ENCODE peak calls at places on chromosomes 2 and 18, in six cellular contexts. V is H1, I is mesenchymal stem cell, X is H9, G is IMR-90, P is neuronal stem cell. E is an unnamed sample.

GRCh38 chr2:206693399-206694137 is 24.6 kb downstream of the DYTN start:
- DNase-seq in V (peak; percentile 50), I (peak; percentile 69), X (peak; percentile 36), G (peak; percentile 69), P (peak; percentile 73), E (peak; percentile 82)

GRCh38 chr18:56146565-56146964 is 491.8 kb downstream of the TXNL1 start:
- DNase-seq in V (no peak), I (no peak), X (no peak), G (peak; percentile 58), P (no peak), E (no peak)

GRCh38 chr2:211449819-211450218 is 893.4 kb downstream of the CPS1 start:
- DNase-seq in V (no peak), I (no peak), X (no peak), G (no peak), P (no peak), E (no peak)

GRCh38 chr2:54634564-54635511 is 88.6 kb upstream of the EML6 start:
- DNase-seq in V (no peak), I (peak; percentile 88), X (no peak), G (peak; percentile 84), P (no peak), E (peak; percentile 63)

GRCh38 chr2:11417946-11418585 is 47.9 kb downstream of the E2F6 start:
- DNase-seq in V (no peak), I (no peak), X (no peak), G (no peak), P (no peak), E (peak; percentile 49)

GRCh38 chr2:28004086-28004485 is 113.6 kb downstream of the BABAM2 start:
- DNase-seq in V (no peak), I (peak; percentile 74), X (no peak), G (peak; percentile 96), P (no peak), E (no peak)

GRCh38 chr2:122193622-122194021 is 438.2 kb downstream of the TSN start:
- DNase-seq in V (no peak), I (no peak), X (no peak), G (peak; percentile 9), P (no peak), E (no peak)

GRCh38 chr2:84959494-84960156 is 11.3 kb upstream of the KCMF1 start:
- DNase-seq in V (peak; percentile 66), I (no peak), X (peak; percentile 88), G (peak; percentile 64), P (no peak), E (peak; percentile 83)

GRCh38 chr2:23694058-23695045 is 232.6 kb downstream of the ATAD2B start:
- DNase-seq in V (no peak), I (no peak), X (no peak), G (no peak), P (no peak), E (no peak)

GRCh38 chr2:15142069-15142689 is 419.0 kb downstream of the NBAS start:
- DNase-seq in V (no peak), I (peak; percentile 6), X (no peak), G (peak; percentile 8), P (no peak), E (peak; percentile 90)

GRCh38 chr2:153487993-153488562 is 9.5 kb upstream of the RPRM start:
- DNase-seq in V (no peak), I (no peak), X (no peak), G (no peak), P (no peak), E (no peak)
- H3K23ac ChIP-seq in V (no peak overlapping the region), I (no peak overlapping the region), X (no peak overlapping the region), G (no peak overlapping the region), P (no peak overlapping the region), E (no peak overlapping the region)

GRCh38 chr2:49033394-49033793 is 120.9 kb downstream of the FSHR start:
- DNase-seq in V (no peak), I (no peak), X (no peak), G (no peak), P (no peak), E (no peak)
- H3K23ac ChIP-seq in V (no peak overlapping the region), I (no peak overlapping the region), X (no peak overlapping the region), G (no peak overlapping the region), P (no peak overlapping the region), E (no peak overlapping the region)

GRCh38 chr2:173773076-173773475 is 192.1 kb downstream of the SP3 start:
- DNase-seq in V (peak; percentile 11), I (no peak), X (no peak), G (no peak), P (no peak), E (no peak)

GRCh38 chr2:173770936-173771678 is 194.1 kb downstream of the SP3 start:
- DNase-seq in V (peak; percentile 38), I (no peak), X (no peak), G (no peak), P (no peak), E (no peak)

GRCh38 chr2:173772205-173772604 is 193.0 kb downstream of the SP3 start:
- DNase-seq in V (no peak), I (no peak), X (no peak), G (no peak), P (no peak), E (no peak)

DNA sequence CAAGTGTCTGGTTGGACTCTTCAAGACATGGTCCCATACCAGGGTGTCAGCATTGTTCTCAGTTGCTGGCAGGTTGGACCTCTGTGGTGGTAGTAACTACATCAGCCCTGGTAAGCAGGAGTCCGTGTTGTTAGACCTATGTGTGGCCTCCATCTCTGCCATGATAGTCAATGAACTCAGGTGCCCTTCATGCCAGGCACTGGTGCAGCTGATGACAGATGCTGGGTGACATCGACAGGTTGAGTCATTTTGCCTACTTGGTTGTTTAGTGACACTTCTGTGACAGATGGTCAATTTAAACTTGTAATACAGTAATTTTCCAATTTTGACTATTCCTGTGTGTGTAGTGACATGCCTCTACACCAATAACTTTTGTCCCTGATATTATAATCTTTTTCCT is 189.7 kb downstream of the SP3 start:
- DNase-seq in V (peak; percentile 16), I (no peak), X (no peak), G (no peak), P (no peak), E (no peak)
- H3K23ac ChIP-seq in V (no peak overlapping the region), I (no peak overlapping the region), X (no peak overlapping the region), G (no peak overlapping the region), P (no peak overlapping the region), E (no peak overlapping the region)

GRCh38 chr2:140744379-140744778 is 1386.4 kb downstream of the LRP1B start:
- DNase-seq in V (no peak), I (no peak), X (no peak), G (no peak), P (no peak), E (no peak)

GRCh38 chr2:140747665-140748064 is 1383.2 kb downstream of the LRP1B start:
- DNase-seq in V (no peak), I (no peak), X (no peak), G (no peak), P (no peak), E (no peak)

GRCh38 chr2:140747097-140747496 is 1383.7 kb downstream of the LRP1B start:
- DNase-seq in V (no peak), I (no peak), X (no peak), G (no peak), P (no peak), E (peak; percentile 87)
- H3K23ac ChIP-seq in V (no peak overlapping the region), I (no peak overlapping the region), X (no peak overlapping the region), G (no peak overlapping the region), P (no peak overlapping the region), E (no peak overlapping the region)

GRCh38 chr18:78765637-78766281 is 213.9 kb upstream of the SALL3 start:
- DNase-seq in V (no peak), I (no peak), X (no peak), G (no peak), P (no peak), E (no peak)

GRCh38 chr18:78766651-78767533 is 212.7 kb upstream of the SALL3 start:
- DNase-seq in V (no peak), I (no peak), X (no peak), G (no peak), P (no peak), E (no peak)

GRCh38 chr18:78768221-78768620 is 211.4 kb upstream of the SALL3 start:
- DNase-seq in V (no peak), I (no peak), X (no peak), G (no peak), P (no peak), E (no peak)

GRCh38 chr18:78768655-78769501 is 210.7 kb upstream of the SALL3 start:
- DNase-seq in V (no peak), I (no peak), X (no peak), G (no peak), P (no peak), E (no peak)

DNA sequence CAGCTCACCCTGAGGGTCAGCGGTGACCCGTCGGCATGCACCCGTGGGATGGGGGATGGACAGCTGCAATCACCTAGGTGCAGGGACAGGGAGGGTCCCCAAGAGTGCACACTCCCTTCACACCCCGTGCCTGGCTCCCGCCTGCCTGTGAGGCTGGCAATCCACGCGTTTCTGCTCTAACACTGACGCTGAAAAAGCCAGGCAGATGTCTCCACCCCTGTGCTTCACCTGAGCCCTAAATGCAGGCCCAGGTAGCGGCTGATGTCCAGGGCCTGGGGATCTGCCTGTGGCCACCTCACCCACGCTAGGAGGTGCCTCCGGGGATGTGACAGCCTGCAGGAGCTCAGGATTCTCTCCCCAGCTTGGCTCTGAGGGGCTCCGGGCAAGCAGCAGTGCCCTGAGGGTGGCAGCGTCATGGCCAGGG is 212.0 kb upstream of the SALL3 start:
- DNase-seq in V (no peak), I (no peak), X (no peak), G (no peak), P (no peak), E (no peak)
- H3K23ac ChIP-seq in V (no peak overlapping the region), I (no peak overlapping the region), X (no peak overlapping the region), G (no peak overlapping the region), P (no peak overlapping the region), E (no peak overlapping the region)

DNA sequence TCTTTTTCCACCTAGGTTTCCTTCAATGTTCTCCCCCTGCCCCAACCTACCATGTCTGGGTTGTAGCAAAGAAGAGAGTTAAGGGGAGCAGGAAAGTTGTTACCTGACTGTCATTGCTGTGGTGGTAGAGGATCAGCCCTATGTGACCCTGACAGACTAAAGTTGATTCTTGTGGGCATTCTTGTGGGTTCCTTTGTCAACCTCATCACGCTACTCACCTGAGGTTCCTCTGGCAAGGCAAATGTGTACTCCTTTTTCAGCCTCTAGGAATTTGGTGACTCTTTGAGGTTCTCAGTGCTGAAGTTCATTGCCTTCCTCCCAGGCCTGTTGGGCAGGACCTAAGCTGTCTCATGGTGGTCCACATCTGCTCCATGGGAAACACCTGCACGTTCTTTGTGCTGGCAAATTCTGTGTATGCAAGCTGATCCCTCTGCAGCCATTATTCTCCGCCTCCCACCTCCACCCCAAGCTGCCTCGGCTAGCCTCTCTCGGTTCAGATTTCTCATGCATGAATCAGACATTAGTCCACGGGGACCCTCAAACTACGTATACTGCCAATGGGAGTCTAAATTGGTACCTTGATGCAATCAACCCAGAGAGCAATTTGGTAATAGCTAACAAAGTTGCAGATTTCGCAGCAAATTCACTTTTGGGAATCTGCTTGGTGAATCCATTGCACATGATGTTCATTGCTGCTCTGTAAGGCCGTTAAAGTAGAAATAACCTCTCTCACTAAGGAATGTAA is 1.5 kb upstream of the GMCL1 start:
- DNase-seq in V (no peak), I (no peak), X (no peak), G (no peak), P (no peak), E (no peak)
- H3K23ac ChIP-seq in V (no peak overlapping the region), I (no peak overlapping the region), X (no peak overlapping the region), G (peak overlapping the region; percentile 12), P (no peak overlapping the region), E (no peak overlapping the region)